ENCODE peak calls at places on chromosomes 1 and 21, in nine cellular contexts. C is esophagus squamous epithelium; D is NCI-H2081; L is fibroblast of lung; I is pons; B is transverse colon; S is stimulated activated CD8-positive, alpha-beta memory T cell treated with anti-CD3 and anti-CD28 coated beads, Interleukin-15, amount 100 ng/mL, for 4 hours; X is A549; H is bronchial epithelial cell. Z is an unnamed sample.

GRCh38 chr1:226823643-226824042 is 46.8 kb upstream of the PSEN2 start:
- DNase-seq in C (no peak), D (no peak), L (no peak), I (no peak), B (no peak), S (no peak), X (no peak), H (no peak), Z (no peak)

GRCh38 chr1:53341961-53342707 is 14.3 kb upstream of the LRP8 start:
- DNase-seq in C (no peak), D (no peak), L (no peak), I (no peak), B (no peak), S (no peak), X (no peak), H (no peak), Z (no peak)

GRCh38 chr1:100240013-100240412 is 9.6 kb downstream of the DBT start:
- DNase-seq in C (no peak), D (no peak), L (peak), I (no peak), B (no peak), S (no peak), X (no peak), H (no peak), Z (peak)

GRCh38 chr1:179353546-179353945 is 12.2 kb upstream of the AXDND1 start:
- DNase-seq in C (no peak), D (no peak), L (peak), I (no peak), B (no peak), S (no peak), X (no peak), H (peak), Z (peak)

GRCh38 chr1:193730017-193730416 is 543.6 kb upstream of the B3GALT2 start:
- DNase-seq in C (no peak), D (no peak), L (peak), I (no peak), B (no peak), S (no peak), X (peak), H (peak), Z (peak)

GRCh38 chr1:75265792-75266191 is 131.6 kb downstream of the LHX8 start:
- DNase-seq in C (no peak), D (peak), L (peak), I (peak), B (no peak), S (no peak), X (peak), H (peak), Z (peak)

GRCh38 chr1:54970901-54971300 is 9.5 kb upstream of the TMEM61 start:
- DNase-seq in C (no peak), D (no peak), L (no peak), I (no peak), B (no peak), S (no peak), X (no peak), H (peak), Z (no peak)

GRCh38 chr1:168783831-168784230 is 54.8 kb upstream of the DPT start:
- DNase-seq in C (no peak), D (no peak), L (peak), I (no peak), B (no peak), S (no peak), X (peak), H (no peak), Z (peak)

GRCh38 chr21:45383111-45383614 is 21.8 kb upstream of the COL18A1 start:
- DNase-seq in C (no peak), D (no peak), L (no peak), I (no peak), B (no peak), S (no peak), X (no peak), H (no peak), Z (no peak)

GRCh38 chr1:47547753-47548152 is 109.9 kb downstream of the FOXD2 start:
- DNase-seq in C (no peak), D (no peak), L (no peak), I (no peak), B (no peak), S (no peak), X (no peak), H (peak), Z (no peak)

GRCh38 chr1:114224196-114224907 is 70.7 kb upstream of the SYT6 start:
- DNase-seq in C (no peak), D (no peak), L (peak), I (no peak), B (no peak), S (no peak), X (no peak), H (no peak), Z (no peak)

Z was measured in fibroblast of villous mesenchyme.